ENCODE peak calls at places on chromosomes 11 and 22, in five cellular contexts. One of them, this sample, is unnamed.

GRCh38 chr11:101061606-101062005 is 68.0 kb downstream of the PGR start:
- DNase-seq in K562: no peak
- DNase-seq in fibroblast of lung: peak; percentile 14
- DNase-seq in PC-9: no peak
- DNase-seq in HCT116: no peak
- DNase-seq in this sample: no peak

GRCh38 chr11:114090225-114090624 is 30.7 kb downstream of the ZBTB16 start:
- DNase-seq in HCT116: no peak
- DNase-seq in PC-9: no peak
- DNase-seq in K562: no peak
- DNase-seq in fibroblast of lung: no peak
- DNase-seq in this sample: no peak

GRCh38 chr11:112163875-112164521 is at the start of gene IL18:
- DNase-seq in fibroblast of lung: no peak
- DNase-seq in K562: peak; percentile 53
- DNase-seq in HCT116: peak; percentile 78
- DNase-seq in PC-9: peak; percentile 89
- DNase-seq in this sample: no peak

GRCh38 chr11:115290479-115291390 is 213.5 kb downstream of the CADM1 start:
- DNase-seq in fibroblast of lung: no peak
- DNase-seq in K562: no peak
- DNase-seq in HCT116: no peak
- DNase-seq in PC-9: no peak
- DNase-seq in this sample: no peak

GRCh38 chr11:73965076-73965763 is 14.4 kb downstream of the DNAJB13 start:
- DNase-seq in HCT116: no peak
- DNase-seq in PC-9: no peak
- DNase-seq in K562: no peak
- DNase-seq in fibroblast of lung: peak; percentile 14
- DNase-seq in this sample: no peak

GRCh38 chr22:35470903-35471321 is 69.7 kb upstream of the RASD2 start:
- DNase-seq in PC-9: no peak
- DNase-seq in fibroblast of lung: peak; percentile 8
- DNase-seq in HCT116: peak; percentile 28
- DNase-seq in K562: no peak
- DNase-seq in this sample: no peak

GRCh38 chr11:126561327-126561893 is 205.9 kb downstream of the ST3GAL4 start:
- DNase-seq in HCT116: no peak
- DNase-seq in PC-9: peak; percentile 55
- DNase-seq in K562: peak; percentile 36
- DNase-seq in fibroblast of lung: peak; percentile 65
- DNase-seq in this sample: peak; percentile 37

GRCh38 chr11:121671276-121672168 is 218.8 kb upstream of the SORL1-AS1 start:
- DNase-seq in PC-9: no peak
- DNase-seq in K562: no peak
- DNase-seq in fibroblast of lung: peak; percentile 50
- DNase-seq in HCT116: no peak
- DNase-seq in this sample: no peak

GRCh38 chr11:46051102-46051501 is 70.2 kb downstream of the PHF21A start:
- DNase-seq in PC-9: no peak
- DNase-seq in fibroblast of lung: no peak
- DNase-seq in K562: no peak
- DNase-seq in HCT116: no peak
- DNase-seq in this sample: no peak

GRCh38 chr22:46583571-46583970 is 36.6 kb upstream of the GRAMD4 start:
- DNase-seq in fibroblast of lung: no peak
- DNase-seq in HCT116: no peak
- DNase-seq in PC-9: no peak
- DNase-seq in K562: no peak
- DNase-seq in this sample: no peak

GRCh38 chr22:44729391-44730012 is 22.9 kb upstream of the ARHGAP8 start:
- DNase-seq in fibroblast of lung: peak; percentile 70
- DNase-seq in PC-9: peak; percentile 18
- DNase-seq in K562: no peak
- DNase-seq in HCT116: no peak
- DNase-seq in this sample: no peak

GRCh38 chr11:12827929-12828812 is 153.9 kb downstream of the TEAD1 start:
- DNase-seq in HCT116: no peak
- DNase-seq in fibroblast of lung: peak; percentile 89
- DNase-seq in K562: peak; percentile 67
- DNase-seq in PC-9: peak; percentile 74
- DNase-seq in this sample: no peak

GRCh38 chr22:46355369-46355995 is 20.0 kb downstream of the TRMU start:
- DNase-seq in K562: peak; percentile 58
- DNase-seq in HCT116: no peak
- DNase-seq in PC-9: peak; percentile 49
- DNase-seq in fibroblast of lung: peak; percentile 48
- DNase-seq in this sample: no peak

GRCh38 chr22:46626911-46627805 is 7.0 kb downstream of the GRAMD4 start:
- DNase-seq in PC-9: no peak
- DNase-seq in fibroblast of lung: no peak
- DNase-seq in K562: peak; percentile 51
- DNase-seq in HCT116: no peak
- DNase-seq in this sample: no peak

GRCh38 chr22:50600967-50601668 is 525 bp downstream of the MAPK8IP2 start:
- DNase-seq in HCT116: no peak
- DNase-seq in fibroblast of lung: no peak
- DNase-seq in K562: no peak
- DNase-seq in PC-9: no peak
- DNase-seq in this sample: no peak
- TF ChIP-seq EZH2 in HCT116: no peak
- TF ChIP-seq EZH2 in fibroblast of lung: no peak
- TF ChIP-seq EZH2 in K562: no peak
- TF ChIP-seq EZH2 in PC-9: no peak
- TF ChIP-seq EZH2 in this sample: no peak

GRCh38 chr22:49347376-49347775 is 480.3 kb downstream of the BRD1 start:
- DNase-seq in K562: no peak
- DNase-seq in PC-9: no peak
- DNase-seq in HCT116: no peak
- DNase-seq in fibroblast of lung: no peak
- DNase-seq in this sample: no peak
- H3K9me3 ChIP-seq in K562: no peaks in the 10 kb centered on the region
- H3K9me3 ChIP-seq in PC-9: no peaks in the 10 kb centered on the region
- H3K9me3 ChIP-seq in HCT116: no peaks in the 10 kb centered on the region
- H3K9me3 ChIP-seq in fibroblast of lung: no peaks in the 10 kb centered on the region
- H3K9me3 ChIP-seq in this sample: no peaks in the 10 kb centered on the region

DNA sequence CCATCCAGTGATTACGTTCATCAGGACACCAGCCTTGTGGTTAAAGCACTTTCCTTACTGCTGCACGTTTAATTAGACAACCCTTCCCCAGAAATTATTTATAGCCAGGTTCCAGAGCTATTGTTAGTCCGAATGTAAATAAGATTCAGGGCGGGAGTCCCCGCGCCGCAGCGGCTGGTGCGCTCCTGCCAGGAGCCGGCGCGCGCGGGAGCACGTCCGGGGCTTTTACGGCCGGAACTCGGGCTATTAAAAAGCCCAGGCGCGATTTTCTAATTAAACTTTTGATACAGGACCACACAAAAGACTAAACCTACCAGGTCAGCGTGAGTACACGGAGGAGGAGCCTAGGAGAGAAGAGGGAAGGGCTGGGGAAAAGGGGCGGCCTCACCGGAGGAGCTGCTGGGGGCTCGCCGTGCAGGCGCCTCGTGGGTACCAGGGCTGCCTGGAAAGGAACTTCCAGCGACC is 538.2 kb downstream of the OPCML start:
- DNase-seq in HCT116: no peak
- DNase-seq in K562: no peak
- DNase-seq in PC-9: no peak
- DNase-seq in fibroblast of lung: no peak
- DNase-seq in this sample: no peak
- TF ChIP-seq EZH2 in HCT116: no peak
- TF ChIP-seq EZH2 in K562: no peak
- TF ChIP-seq EZH2 in PC-9: no peak
- TF ChIP-seq EZH2 in fibroblast of lung: no peak
- TF ChIP-seq EZH2 in this sample: no peak

GRCh38 chr11:76814414-76814813 is 31.3 kb downstream of the TSKU start:
- DNase-seq in K562: no peak
- DNase-seq in PC-9: no peak
- DNase-seq in fibroblast of lung: no peak
- DNase-seq in HCT116: no peak
- DNase-seq in this sample: no peak
- H3K9me3 ChIP-seq in K562: peaks cover 5% of the 10 kb centered on the region
- H3K9me3 ChIP-seq in PC-9: peaks cover 15% of the 10 kb centered on the region
- H3K9me3 ChIP-seq in fibroblast of lung: no peaks in the 10 kb centered on the region
- H3K9me3 ChIP-seq in HCT116: peaks cover 9% of the 10 kb centered on the region
- H3K9me3 ChIP-seq in this sample: no peaks in the 10 kb centered on the region

GRCh38 chr11:19345848-19346681 is 105.3 kb upstream of the E2F8 start:
- DNase-seq in fibroblast of lung: peak; percentile 23
- DNase-seq in HCT116: no peak
- DNase-seq in PC-9: no peak
- DNase-seq in K562: peak; percentile 19
- DNase-seq in this sample: no peak
- TF ChIP-seq EZH2 in fibroblast of lung: peak; percentile 86
- TF ChIP-seq EZH2 in HCT116: no peak
- TF ChIP-seq EZH2 in PC-9: no peak
- TF ChIP-seq EZH2 in K562: no peak
- TF ChIP-seq EZH2 in this sample: peak; percentile 98

DNA sequence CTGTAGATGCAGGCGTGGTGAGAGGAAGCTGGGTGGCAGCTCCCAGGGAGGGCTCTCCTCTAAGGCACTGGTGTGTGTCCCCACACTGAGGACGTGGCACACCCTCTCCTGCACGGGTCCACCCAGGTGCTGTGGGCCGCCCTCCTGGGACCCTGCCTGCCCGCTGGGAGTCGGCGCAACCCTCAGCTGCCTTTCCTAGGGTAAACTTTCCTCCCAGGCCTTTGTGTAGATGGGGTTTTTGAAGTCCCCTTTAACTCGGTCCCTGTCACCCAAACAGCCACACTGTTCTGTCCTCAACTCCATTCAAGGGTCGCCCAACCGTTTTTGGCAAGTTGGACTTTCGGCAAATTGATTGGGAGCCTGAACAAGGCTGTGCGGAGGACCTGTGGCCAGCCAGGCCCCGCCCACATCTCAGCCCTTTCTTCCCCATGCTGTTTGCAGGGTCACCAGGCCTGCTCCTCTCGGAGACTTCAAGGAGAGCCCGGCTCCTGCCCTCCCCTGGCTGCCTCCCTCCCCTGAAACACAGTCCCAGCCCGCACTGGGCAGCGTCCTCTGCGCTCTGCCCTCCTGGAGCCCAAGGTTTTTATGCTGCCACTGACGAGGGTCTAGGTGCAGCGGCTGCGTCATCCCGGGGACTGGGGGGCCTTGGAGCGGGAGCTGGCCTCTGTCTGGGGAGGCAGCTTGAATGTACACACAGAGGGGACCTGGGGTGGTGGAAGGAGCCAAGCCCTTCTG is 1126.2 kb downstream of the BRD1 start:
- DNase-seq in PC-9: no peak
- DNase-seq in HCT116: no peak
- DNase-seq in K562: no peak
- DNase-seq in fibroblast of lung: no peak
- DNase-seq in this sample: no peak
- H3K9me3 ChIP-seq in PC-9: no peaks in the 10 kb centered on the region
- H3K9me3 ChIP-seq in HCT116: peaks cover 6% of the 10 kb centered on the region
- H3K9me3 ChIP-seq in K562: no peaks in the 10 kb centered on the region
- H3K9me3 ChIP-seq in fibroblast of lung: no peaks in the 10 kb centered on the region
- H3K9me3 ChIP-seq in this sample: no peaks in the 10 kb centered on the region

GRCh38 chr22:28628766-28629165 is 50.9 kb downstream of the TTC28 start:
- DNase-seq in fibroblast of lung: no peak
- DNase-seq in HCT116: no peak
- DNase-seq in K562: no peak
- DNase-seq in PC-9: no peak
- DNase-seq in this sample: no peak

GRCh38 chr22:28629420-28630184 is 50.0 kb downstream of the TTC28 start:
- DNase-seq in HCT116: peak; percentile 19
- DNase-seq in fibroblast of lung: peak; percentile 38
- DNase-seq in K562: peak; percentile 11
- DNase-seq in PC-9: no peak
- DNase-seq in this sample: no peak

GRCh38 chr22:28630185-28630580 is 49.5 kb downstream of the TTC28 start:
- DNase-seq in PC-9: no peak
- DNase-seq in HCT116: no peak
- DNase-seq in K562: no peak
- DNase-seq in fibroblast of lung: no peak
- DNase-seq in this sample: no peak

DNA sequence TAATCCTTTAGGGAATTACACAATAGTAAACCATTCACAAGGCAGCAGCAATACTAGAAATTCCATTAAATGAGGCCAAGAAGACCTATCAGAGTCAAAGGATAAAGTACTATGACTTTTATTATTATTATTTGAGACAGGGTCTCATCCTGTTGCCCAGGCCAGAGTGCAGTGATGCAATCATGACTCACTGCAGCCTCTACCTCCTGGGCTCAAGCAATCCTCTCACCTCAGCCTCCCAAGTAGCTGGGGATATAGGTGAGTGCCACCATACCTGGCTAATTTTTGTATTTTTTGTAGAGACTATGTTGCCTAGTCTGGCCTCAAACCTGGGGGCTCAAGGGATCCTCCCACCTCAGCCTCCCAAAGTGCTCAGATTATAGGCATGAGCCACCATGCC is 51.8 kb downstream of the TTC28 start:
- DNase-seq in HCT116: no peak
- DNase-seq in K562: no peak
- DNase-seq in PC-9: no peak
- DNase-seq in fibroblast of lung: no peak
- DNase-seq in this sample: no peak
- TF ChIP-seq EZH2 in HCT116: no peak
- TF ChIP-seq EZH2 in K562: no peak
- TF ChIP-seq EZH2 in PC-9: no peak
- TF ChIP-seq EZH2 in fibroblast of lung: no peak
- TF ChIP-seq EZH2 in this sample: no peak

GRCh38 chr11:118217575-118217974 is 7.2 kb downstream of the JAML start:
- DNase-seq in K562: no peak
- DNase-seq in HCT116: no peak
- DNase-seq in fibroblast of lung: no peak
- DNase-seq in PC-9: no peak
- DNase-seq in this sample: no peak
- H3K9me3 ChIP-seq in K562: no peaks in the 10 kb centered on the region
- H3K9me3 ChIP-seq in HCT116: no peaks in the 10 kb centered on the region
- H3K9me3 ChIP-seq in fibroblast of lung: no peaks in the 10 kb centered on the region
- H3K9me3 ChIP-seq in PC-9: no peaks in the 10 kb centered on the region
- H3K9me3 ChIP-seq in this sample: no peaks in the 10 kb centered on the region